ENCODE peak calls at places on chromosome 12, in four cellular contexts. R is neural crest cell, S is ascending aorta, Q is neural progenitor cell. T is an unnamed sample.

GRCh38 chr12:69241444-69242092 is 2.2 kb downstream of the CPSF6 start:
- DNase-seq in R (no peak), S (no peak), Q (no peak), T (no peak)

GRCh38 chr12:115583591-115583990 is 693.9 kb downstream of the MED13L start:
- DNase-seq in R (no peak), S (no peak), Q (no peak), T (no peak)

GRCh38 chr12:115672506-115673080 is 604.9 kb downstream of the MED13L start:
- DNase-seq in R (no peak), S (no peak), Q (no peak), T (no peak)

GRCh38 chr12:53505086-53505485 is 2.2 kb downstream of the NPFF start:
- DNase-seq in R (no peak), S (peak), Q (no peak), T (no peak)

GRCh38 chr12:6667559-6668210 is 4.8 kb upstream of the ING4 start:
- DNase-seq in R (no peak), S (no peak), Q (no peak), T (peak)

GRCh38 chr12:2868986-2869385 is 8.0 kb downstream of the FOXM1 start:
- DNase-seq in R (no peak), S (no peak), Q (no peak), T (no peak)

GRCh38 chr12:51910691-51911090 is 3.4 kb downstream of the ACVRL1 start:
- DNase-seq in R (no peak), S (no peak), Q (no peak), T (no peak)

GRCh38 chr12:27083861-27084271 is 1.5 kb upstream of the C12orf71 start:
- DNase-seq in R (peak), S (no peak), Q (peak), T (no peak)

GRCh38 chr12:122350444-122350843 is 72.0 kb downstream of the CLIP1 start:
- DNase-seq in R (no peak), S (no peak), Q (no peak), T (no peak)

GRCh38 chr12:53005215-53005985 is 856 bp upstream of the EIF4B start:
- DNase-seq in R (no peak), S (no peak), Q (peak), T (no peak)

GRCh38 chr12:51819851-51820720 is 28.4 kb downstream of the FIGNL2 start:
- DNase-seq in R (no peak), S (no peak), Q (peak), T (no peak)

GRCh38 chr12:102300824-102301461 is 103.3 kb upstream of the PMCH start:
- DNase-seq in R (no peak), S (no peak), Q (peak), T (peak)

GRCh38 chr12:106137456-106138278 is 1.1 kb downstream of the NUAK1 start:
- DNase-seq in R (no peak), S (no peak), Q (peak), T (no peak)

GRCh38 chr12:75837700-75838099 is 193.9 kb downstream of the PHLDA1 start:
- DNase-seq in R (no peak), S (no peak), Q (peak), T (no peak)

GRCh38 chr12:125330645-125331341 is 265.6 kb downstream of the AACS start:
- DNase-seq in R (peak), S (peak), Q (peak), T (peak)

GRCh38 chr12:86104087-86104486 is 152.1 kb downstream of the MGAT4C start:
- DNase-seq in R (no peak), S (no peak), Q (no peak), T (no peak)

GRCh38 chr12:59645242-59645641 is 49.4 kb downstream of the SLC16A7 start:
- DNase-seq in R (no peak), S (no peak), Q (no peak), T (no peak)

GRCh38 chr12:89507015-89507824 is 17.4 kb downstream of the GALNT4 start:
- DNase-seq in R (no peak), S (no peak), Q (peak), T (no peak)

GRCh38 chr12:54428050-54429013 is 9.3 kb upstream of the ITGA5 start:
- DNase-seq in R (no peak), S (peak), Q (no peak), T (peak)

GRCh38 chr12:67944093-67944492 is 45.2 kb upstream of the IFNG-AS1 start:
- DNase-seq in R (no peak), S (no peak), Q (no peak), T (no peak)

DNA sequence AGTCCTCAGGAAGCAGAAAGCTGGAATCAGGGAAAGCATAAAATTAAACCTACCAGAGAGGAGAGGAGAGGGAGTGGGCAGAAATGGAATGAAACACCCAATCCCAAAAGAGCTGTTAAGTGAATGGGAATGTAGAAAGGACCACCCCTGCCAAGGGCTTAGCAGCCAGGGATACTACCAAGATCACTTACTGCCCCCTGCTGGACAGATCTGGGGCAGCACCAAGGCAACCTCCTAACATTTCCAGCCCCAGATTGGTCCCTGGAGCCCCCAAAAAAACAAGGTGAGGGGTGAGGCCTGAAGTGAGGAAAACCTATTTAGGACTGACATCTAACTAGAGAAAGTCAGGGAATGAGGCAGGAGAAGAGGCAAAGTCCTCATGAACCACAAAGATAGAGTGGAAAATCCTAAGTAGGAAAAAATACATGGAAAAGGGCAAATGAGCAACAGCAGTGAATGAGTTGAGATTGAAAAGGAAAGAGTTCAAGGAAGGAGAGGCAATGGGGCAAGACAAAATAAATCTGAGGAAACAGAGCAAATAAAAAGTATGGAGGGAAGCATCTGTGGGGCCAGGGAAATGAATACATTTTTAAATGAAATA is 11.2 kb upstream of the FKBP11 start:
- DNase-seq in R (peak), S (peak), Q (peak), T (peak)
- TF ChIP-seq CTCF in R (peak), S (peak), Q (peak), T (peak)

GRCh38 chr12:19893514-19893913 is 454.2 kb downstream of the AEBP2 start:
- DNase-seq in R (no peak), S (no peak), Q (no peak), T (no peak)
- TF ChIP-seq CTCF in R (no peak), S (no peak), Q (no peak), T (peak)

GRCh38 chr12:128976120-128976519 is 122.8 kb downstream of the GLT1D1 start:
- DNase-seq in R (peak), S (no peak), Q (peak), T (peak)
- TF ChIP-seq CTCF in R (peak), S (peak), Q (peak), T (peak)

DNA sequence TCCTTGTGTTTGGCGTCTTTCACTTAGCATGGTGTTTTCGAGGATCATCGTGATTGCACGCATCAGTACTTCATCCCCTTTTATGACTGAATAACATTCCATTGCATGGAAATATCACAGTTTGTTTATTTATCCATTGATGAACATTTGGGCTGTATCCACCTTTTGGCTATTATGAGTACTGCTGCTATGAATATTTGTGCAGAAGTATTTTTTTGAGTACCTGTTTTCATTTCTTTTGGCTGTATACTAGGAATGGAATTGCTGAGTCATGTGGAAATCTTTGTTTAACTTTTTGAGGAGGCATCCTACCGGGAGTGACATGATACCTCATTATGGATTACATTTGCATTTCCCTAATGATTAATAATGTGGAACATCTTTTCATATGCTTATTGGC is 66.4 kb downstream of the WNK1 start:
- DNase-seq in R (no peak), S (no peak), Q (no peak), T (no peak)
- TF ChIP-seq CTCF in R (peak), S (peak), Q (no peak), T (no peak)

DNA sequence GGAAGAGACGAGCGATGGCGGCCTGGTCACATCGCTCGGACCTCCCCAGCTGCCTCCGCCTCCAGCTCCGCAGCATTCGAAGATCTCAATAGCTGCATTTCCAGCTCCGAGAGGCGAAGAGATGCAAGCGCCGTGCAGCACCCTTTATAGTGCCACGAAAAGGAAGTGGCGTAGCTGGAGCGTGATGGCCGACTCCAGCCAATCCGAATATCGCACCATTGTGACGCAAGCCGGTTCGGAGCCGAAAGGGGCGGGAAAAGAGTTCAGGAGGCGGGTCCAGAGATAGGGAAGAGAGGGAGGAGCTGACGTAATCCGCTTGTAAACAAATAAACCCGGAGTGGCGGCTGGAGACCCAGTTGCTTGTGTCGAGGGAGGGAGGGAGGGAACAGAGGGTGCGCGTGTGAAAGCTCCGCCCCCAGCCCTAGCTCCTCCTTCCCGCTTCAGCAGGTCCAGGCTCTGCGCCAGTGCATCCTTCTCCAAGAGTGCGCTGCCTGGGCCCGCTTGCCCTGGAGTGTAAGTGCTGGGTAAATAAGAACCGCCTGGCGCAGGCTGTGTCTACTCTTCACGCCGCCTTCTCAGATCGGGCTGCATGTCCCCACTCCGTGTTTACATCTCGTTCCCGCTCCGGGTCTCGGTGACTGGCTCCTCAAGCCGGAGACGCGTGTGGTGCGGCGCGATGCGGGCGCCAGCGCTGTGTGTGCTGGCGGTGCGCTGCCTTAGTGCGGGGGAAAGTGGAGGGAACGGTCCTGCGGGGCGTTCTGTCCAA is at the start of gene BTG1:
- DNase-seq in R (peak), S (peak), Q (peak), T (peak)
- TF ChIP-seq CTCF in R (no peak), S (no peak), Q (peak), T (no peak)

GRCh38 chr12:18521461-18521860 is 216.4 kb downstream of the PLCZ1 start:
- DNase-seq in R (no peak), S (no peak), Q (no peak), T (no peak)

DNA sequence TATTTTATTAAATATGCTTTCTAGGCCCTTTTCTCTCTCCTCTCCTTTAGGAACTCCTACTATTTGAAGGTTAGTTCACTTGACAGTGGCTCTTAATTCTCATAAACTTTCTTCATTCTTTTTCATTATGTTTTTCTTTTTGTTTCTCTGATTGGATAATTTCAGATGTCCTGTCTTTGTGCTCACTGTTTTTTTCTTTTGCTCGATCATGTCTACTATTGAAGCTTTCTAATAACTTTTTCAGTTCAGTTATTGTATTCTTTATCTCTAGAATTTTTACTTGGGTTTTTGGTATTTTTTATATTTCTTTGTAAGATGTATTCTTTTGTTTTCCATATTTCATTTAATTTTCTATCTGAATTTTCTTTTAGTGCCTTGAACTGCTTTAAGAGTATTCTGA is 215.0 kb downstream of the PLCZ1 start:
- DNase-seq in R (no peak), S (no peak), Q (no peak), T (no peak)
- TF ChIP-seq CTCF in R (no peak), S (no peak), Q (no peak), T (no peak)

GRCh38 chr12:17301544-17301943 is 695.6 kb upstream of the LMO3 start:
- DNase-seq in R (no peak), S (no peak), Q (peak), T (no peak)
- TF ChIP-seq CTCF in R (no peak), S (no peak), Q (no peak), T (peak)

DNA sequence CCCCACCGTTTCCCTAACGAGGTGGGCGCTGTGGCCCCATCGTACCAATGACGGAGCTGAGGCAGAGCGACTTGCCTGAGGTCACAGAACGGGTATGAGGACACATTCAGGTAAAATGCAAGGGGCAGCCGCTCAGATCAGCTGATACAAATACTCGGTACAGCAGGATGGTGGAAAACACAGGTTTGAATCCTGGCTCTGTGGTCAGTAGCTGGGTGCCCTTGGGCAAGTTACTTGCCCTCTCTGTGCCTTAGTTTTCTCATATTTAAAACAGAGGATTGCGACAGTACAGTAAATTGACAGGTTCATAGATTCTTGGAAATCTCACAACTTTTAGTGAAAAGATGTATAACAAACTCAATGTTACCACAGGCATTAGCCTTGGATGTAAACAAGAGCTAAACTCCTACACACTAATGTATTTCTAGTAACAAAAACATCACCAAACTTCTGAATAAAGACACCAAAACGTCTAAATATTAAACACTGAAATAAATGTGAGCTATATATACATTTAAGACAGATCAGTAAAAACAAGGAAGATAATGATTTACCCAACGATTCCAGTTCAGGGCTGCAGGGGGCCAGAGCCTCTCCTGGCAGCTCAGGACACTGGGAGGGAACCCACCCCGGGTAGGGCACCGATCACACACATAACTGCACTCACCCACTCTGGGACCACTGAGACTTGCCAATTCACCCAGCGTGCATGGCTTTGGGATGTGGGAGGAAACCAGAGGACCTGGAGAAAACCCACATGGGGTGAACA is 128.4 kb downstream of the RBM19 start:
- DNase-seq in R (no peak), S (no peak), Q (no peak), T (no peak)
- TF ChIP-seq CTCF in R (peak), S (no peak), Q (peak), T (peak)

DNA sequence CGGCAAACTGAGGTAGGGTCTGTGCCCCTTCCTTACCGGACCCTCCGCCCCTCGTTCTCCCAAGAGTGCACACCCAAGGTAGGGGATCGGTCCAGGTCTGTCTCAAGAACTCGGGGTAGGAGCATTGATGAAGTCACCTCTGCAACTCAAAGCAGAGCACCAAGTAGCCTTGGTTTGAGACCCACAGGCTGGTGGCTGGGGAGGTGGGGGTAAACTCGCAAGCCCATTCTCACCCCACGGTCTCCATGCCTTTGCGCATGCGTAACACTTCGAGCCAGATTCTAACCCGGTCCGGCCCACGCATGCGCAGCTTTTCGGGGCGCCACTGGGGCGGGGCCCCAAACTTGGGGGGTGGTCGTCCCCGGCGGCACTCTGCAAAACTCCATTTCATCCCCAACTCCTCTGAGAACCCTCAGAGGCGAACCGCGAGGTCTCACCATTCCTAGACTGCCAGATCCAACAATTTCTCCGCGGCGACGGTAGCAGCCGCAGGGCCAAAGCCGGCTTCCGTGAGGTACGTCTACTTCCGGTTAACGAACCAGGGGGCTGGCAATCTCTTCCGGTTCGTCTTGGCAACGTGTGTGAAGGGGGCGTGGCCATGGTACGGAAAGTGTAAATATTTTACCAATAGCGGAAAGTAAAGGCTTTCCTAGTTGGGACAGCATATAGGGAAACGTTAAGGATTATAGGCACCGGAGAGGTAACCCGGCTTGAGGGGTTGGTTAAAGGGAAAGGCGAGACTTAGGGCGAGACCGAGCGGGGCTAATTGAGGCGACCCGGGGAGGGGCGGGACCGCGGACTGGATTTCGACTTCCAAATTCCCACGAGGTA is at the start of gene MCRS1:
- DNase-seq in R (peak), S (peak), Q (peak), T (peak)
- TF ChIP-seq CTCF in R (no peak), S (no peak), Q (no peak), T (no peak)

T was measured in H9.